ENCODE peak calls at places on chromosomes 5 and 9, in ten cellular contexts. K, L, M, O, B, Y, S, W, U and X are unnamed samples.

GRCh38 chr9:96587916-96588315 is 31.7 kb downstream of the CDC14B start:
- DNase-seq in K (no peak), L (no peak), M (no peak), O (no peak), B (no peak), Y (no peak), S (no peak), W (no peak), U (no peak), X (no peak)

GRCh38 chr5:125526940-125527339 is 780.5 kb upstream of the ZNF608 start:
- DNase-seq in K (no peak), L (no peak), M (no peak), O (no peak), B (no peak), Y (peak; percentile 18), S (no peak), W (no peak), U (no peak), X (no peak)

GRCh38 chr9:129436751-129437625 is 183.9 kb downstream of the C9orf50 start:
- DNase-seq in K (peak; percentile 65), L (no peak), M (no peak), O (peak; percentile 43), B (peak; percentile 52), Y (peak; percentile 72), S (peak; percentile 77), W (no peak), U (no peak), X (peak; percentile 26)

GRCh38 chr5:132378580-132378979 is 9.1 kb downstream of the SLC22A5 start:
- DNase-seq in K (no peak), L (no peak), M (no peak), O (no peak), B (no peak), Y (no peak), S (peak; percentile 42), W (no peak), U (no peak), X (no peak)

GRCh38 chr5:82635561-82636288 is 357.6 kb upstream of the RPS23 start:
- DNase-seq in K (no peak), L (no peak), M (no peak), O (peak; percentile 54), B (no peak), Y (no peak), S (peak; percentile 91), W (peak; percentile 72), U (no peak), X (no peak)

GRCh38 chr5:113199122-113199905 is 222.7 kb downstream of the DCP2 start:
- DNase-seq in K (no peak), L (no peak), M (no peak), O (peak; percentile 62), B (no peak), Y (no peak), S (peak; percentile 83), W (peak; percentile 58), U (no peak), X (no peak)

GRCh38 chr9:116491219-116491618 is 195.9 kb upstream of the TRIM32 start:
- DNase-seq in K (no peak), L (no peak), M (no peak), O (no peak), B (no peak), Y (no peak), S (peak; percentile 45), W (no peak), U (no peak), X (no peak)

GRCh38 chr9:83572524-83572923 is 34.3 kb upstream of the FRMD3 start:
- DNase-seq in K (no peak), L (no peak), M (no peak), O (peak; percentile 63), B (no peak), Y (no peak), S (peak; percentile 55), W (no peak), U (no peak), X (no peak)

GRCh38 chr9:90914196-90914595 is 112.6 kb downstream of the SYK start:
- DNase-seq in K (no peak), L (no peak), M (no peak), O (no peak), B (no peak), Y (no peak), S (no peak), W (no peak), U (no peak), X (no peak)

GRCh38 chr9:128245293-128246151 is 30.3 kb downstream of the GOLGA2 start:
- DNase-seq in K (peak; percentile 51), L (no peak), M (no peak), O (peak; percentile 76), B (no peak), Y (peak; percentile 53), S (peak; percentile 92), W (peak; percentile 26), U (no peak), X (no peak)